ENCODE peak calls at places on chromosomes 1 and 21, in six cellular contexts. M is fibroblast of lung, Z is PC-3, C is breast epithelium, T is upper lobe of right lung, B is mesendoderm. Q is an unnamed sample. For H3K4me1, the result is how much of the 10 kb centered on the place peaks cover.

GRCh38 chr21:21236981-21237380 is 238.8 kb downstream of the NCAM2 start:
- DNase-seq in M (no peak), Z (no peak), C (no peak), T (no peak), B (no peak), Q (no peak)

GRCh38 chr21:39647476-39647875 is 34.7 kb downstream of the B3GALT5 start:
- DNase-seq in M (peak), Z (peak), C (no peak), T (no peak), B (peak), Q (no peak)

GRCh38 chr1:44354268-44354839 is 703 bp downstream of the ERI3 start:
- DNase-seq in M (peak), Z (peak), C (no peak), T (no peak), B (peak), Q (peak)

GRCh38 chr1:116409751-116410182 is 36.7 kb downstream of the ATP1A1 start:
- DNase-seq in M (no peak), Z (no peak), C (peak), T (no peak), B (peak), Q (no peak)

GRCh38 chr1:25103180-25103790 is 129.0 kb downstream of the SYF2 start:
- DNase-seq in M (no peak), Z (no peak), C (no peak), T (no peak), B (no peak), Q (no peak)

GRCh38 chr1:1116701-1117468 is 996 bp upstream of the C1orf159 start:
- DNase-seq in M (peak), Z (peak), C (no peak), T (peak), B (no peak), Q (no peak)

GRCh38 chr1:168693872-168694238 is 35.2 kb downstream of the DPT start:
- DNase-seq in M (peak), Z (no peak), C (no peak), T (no peak), B (peak), Q (no peak)

GRCh38 chr1:38489844-38490270 is 369.7 kb downstream of the RRAGC start:
- DNase-seq in M (no peak), Z (peak), C (no peak), T (no peak), B (peak), Q (peak)

GRCh38 chr1:66840929-66841328 is 39.9 kb upstream of the INSL5 start:
- DNase-seq in M (no peak), Z (no peak), C (no peak), T (no peak), B (no peak), Q (no peak)

GRCh38 chr1:6461538-6462411 is 4.2 kb downstream of the TNFRSF25 start:
- DNase-seq in M (no peak), Z (no peak), C (no peak), T (no peak), B (no peak), Q (no peak)

GRCh38 chr1:56106551-56107277 is 472.6 kb downstream of the PLPP3 start:
- DNase-seq in M (no peak), Z (no peak), C (no peak), T (no peak), B (no peak), Q (no peak)

GRCh38 chr1:93779540-93780121 is 98.0 kb upstream of the BCAR3 start:
- DNase-seq in M (peak), Z (peak), C (peak), T (no peak), B (peak), Q (peak)

GRCh38 chr1:7388488-7389185 is 382.5 kb upstream of the VAMP3 start:
- DNase-seq in M (peak), Z (peak), C (peak), T (no peak), B (no peak), Q (no peak)

GRCh38 chr21:41726970-41727783 is 39.7 kb downstream of the RIPK4 start:
- DNase-seq in M (peak), Z (peak), C (peak), T (no peak), B (peak), Q (peak)

GRCh38 chr1:94591791-94592565 is 50.4 kb upstream of the F3 start:
- DNase-seq in M (no peak), Z (no peak), C (no peak), T (no peak), B (no peak), Q (no peak)

GRCh38 chr1:19643113-19643512 is 998 bp upstream of the NBL1 start:
- DNase-seq in M (peak), Z (peak), C (no peak), T (peak), B (no peak), Q (no peak)

GRCh38 chr1:158248122-158248521 is 6.1 kb upstream of the CD1A start:
- DNase-seq in M (no peak), Z (no peak), C (no peak), T (no peak), B (no peak), Q (no peak)

GRCh38 chr1:6603424-6603850 is 768 bp upstream of the KLHL21 start:
- DNase-seq in M (peak), Z (peak), C (no peak), T (peak), B (no peak), Q (peak)

GRCh38 chr1:217087981-217088380 is 364.8 kb upstream of the ESRRG start:
- DNase-seq in M (no peak), Z (no peak), C (no peak), T (no peak), B (no peak), Q (peak)

GRCh38 chr1:78333426-78334012 is 157.3 kb upstream of the PTGFR start:
- DNase-seq in M (peak), Z (peak), C (no peak), T (no peak), B (peak), Q (peak)

GRCh38 chr1:63189677-63190076 is 132.7 kb upstream of the FOXD3 start:
- DNase-seq in M (no peak), Z (no peak), C (no peak), T (no peak), B (peak), Q (peak)

GRCh38 chr1:55640708-55641473 is 425.7 kb upstream of the USP24 start:
- DNase-seq in M (no peak), Z (no peak), C (peak), T (no peak), B (peak), Q (peak)

GRCh38 chr1:161069201-161069685 is 448 bp downstream of the ARHGAP30 start:
- DNase-seq in M (no peak), Z (no peak), C (no peak), T (no peak), B (no peak), Q (no peak)

GRCh38 chr1:168752171-168752570 is 23.2 kb upstream of the DPT start:
- DNase-seq in M (peak), Z (peak), C (no peak), T (no peak), B (no peak), Q (no peak)

GRCh38 chr1:245566952-245567351 is 412.2 kb downstream of the KIF26B start:
- DNase-seq in M (peak), Z (no peak), C (no peak), T (no peak), B (no peak), Q (peak)

GRCh38 chr1:21560916-21561638 is 51.9 kb downstream of the ALPL start:
- DNase-seq in M (no peak), Z (no peak), C (no peak), T (no peak), B (no peak), Q (no peak)

GRCh38 chr1:204445860-204446412 is 34.3 kb upstream of the PPP1R15B start:
- DNase-seq in M (no peak), Z (peak), C (no peak), T (peak), B (peak), Q (peak)

GRCh38 chr1:244762629-244763028 is 72.8 kb upstream of the COX20 start:
- DNase-seq in M (no peak), Z (no peak), C (no peak), T (no peak), B (no peak), Q (no peak)

DNA sequence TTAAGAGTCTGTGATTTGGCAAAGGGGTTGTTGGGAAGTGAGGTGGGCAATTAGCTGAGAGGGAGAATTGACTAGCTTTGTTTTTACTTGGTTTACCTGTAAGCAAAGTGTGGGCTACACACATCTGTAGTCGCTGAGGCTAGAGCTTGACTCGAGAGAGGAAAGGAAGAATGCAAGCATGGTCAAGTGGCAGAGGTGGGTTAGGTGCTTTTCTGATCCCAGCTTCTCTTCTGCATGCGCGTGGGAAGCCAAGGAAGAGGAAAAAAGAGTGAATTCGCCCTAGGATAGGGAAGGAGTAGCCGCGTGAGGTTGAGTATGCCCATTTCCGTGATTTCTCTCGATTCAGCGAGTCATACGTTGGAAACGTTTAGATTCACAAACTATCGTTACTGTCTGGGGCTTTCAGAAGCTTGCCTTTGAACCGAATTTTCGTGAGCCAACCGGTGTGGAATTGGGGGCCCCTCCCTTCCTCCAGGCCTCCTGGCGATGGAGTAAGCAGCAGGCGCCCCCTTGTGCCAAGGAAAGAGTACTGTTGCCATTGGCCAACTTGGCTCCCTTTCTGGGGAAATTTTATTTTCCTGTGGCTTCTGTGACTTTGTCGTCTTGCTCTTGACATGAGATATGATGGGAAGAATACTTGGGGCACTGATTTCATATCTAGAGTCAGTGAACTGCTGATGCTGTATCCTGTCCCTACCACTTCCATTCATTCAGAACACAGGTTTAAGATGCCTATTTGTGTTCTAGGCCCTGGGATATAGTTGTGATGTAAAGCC is 1.3 kb downstream of the PIGV start:
- DNase-seq in M (peak), Z (peak), C (peak), T (peak), B (peak), Q (peak)
- H3K4me1 ChIP-seq in M (under half), Z (under half), C (under half), T (under half), B (under half), Q (under half)

DNA sequence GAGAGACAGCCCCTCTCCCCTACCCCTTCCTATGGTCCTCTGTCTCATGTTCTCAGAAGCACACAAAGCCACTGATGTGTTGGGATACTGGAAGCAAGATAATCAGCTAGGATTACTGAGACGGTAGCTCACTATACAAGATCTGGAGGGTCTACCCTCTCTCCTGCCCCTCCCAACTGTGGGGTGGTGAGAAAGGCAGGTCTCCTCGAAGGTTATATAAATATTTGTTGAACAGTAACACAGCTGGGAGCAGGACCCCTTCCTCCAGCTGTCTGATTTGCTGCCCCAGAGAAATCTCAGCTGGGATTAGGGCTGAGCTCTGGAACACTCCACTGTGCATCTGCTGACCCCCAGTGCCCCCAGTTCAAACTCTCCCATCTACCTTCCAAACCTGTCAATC is 94.2 kb upstream of the IPO9 start:
- DNase-seq in M (no peak), Z (no peak), C (no peak), T (no peak), B (no peak), Q (no peak)
- H3K4me1 ChIP-seq in M (under half), Z (under half), C (under half), T (under half), B (under half), Q (half or more)

DNA sequence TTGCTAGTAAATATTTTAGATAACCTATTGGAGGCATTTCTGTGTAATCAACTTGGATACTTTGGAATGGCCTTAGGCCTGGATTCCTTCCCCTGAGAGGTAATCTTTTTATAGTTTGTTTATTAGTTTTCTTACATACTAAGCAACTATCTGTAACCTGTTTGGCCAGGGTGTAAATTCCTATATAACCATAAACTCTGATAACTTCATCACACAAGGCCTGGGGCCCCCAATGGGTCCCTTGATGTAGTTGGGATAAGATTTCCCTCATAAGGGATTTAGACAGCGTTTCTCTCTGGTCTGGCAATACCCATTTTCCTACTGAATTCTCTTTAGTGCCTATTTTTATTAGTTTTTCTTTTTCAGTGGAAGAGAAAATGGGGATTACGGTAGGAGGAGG is 7.5 kb upstream of the AADACL3 start:
- DNase-seq in M (no peak), Z (no peak), C (no peak), T (no peak), B (no peak), Q (no peak)
- H3K4me1 ChIP-seq in M (under half), Z (under half), C (under half), T (under half), B (under half), Q (under half)

DNA sequence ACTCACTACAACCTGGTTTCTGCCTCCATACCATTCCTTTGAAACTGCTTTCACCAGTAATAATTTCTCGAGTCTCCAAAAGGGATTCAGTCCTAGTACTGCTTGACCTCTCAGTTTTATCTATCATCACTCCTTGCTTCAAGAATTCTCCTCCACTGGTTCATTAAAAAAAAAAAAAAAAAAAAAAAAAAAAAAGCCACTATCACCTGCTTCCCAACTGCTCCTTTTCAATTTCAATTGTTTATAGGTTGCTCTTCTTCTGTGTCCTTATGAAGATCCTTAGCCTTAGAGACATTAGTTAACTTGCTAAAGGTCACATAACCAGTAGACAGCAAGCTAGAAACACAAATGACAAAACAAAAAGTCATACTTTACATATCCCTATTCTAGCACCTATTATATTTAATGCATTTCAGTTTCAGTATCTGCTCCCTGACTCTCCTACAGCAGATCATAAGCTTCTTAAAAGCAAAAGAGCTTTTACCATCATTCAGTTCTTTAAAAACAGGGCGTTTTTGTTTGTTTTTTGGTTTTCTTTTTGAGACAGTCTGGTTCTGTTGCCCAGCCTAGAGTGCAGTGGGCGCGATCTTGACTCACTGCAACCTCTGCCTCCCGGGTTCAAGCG is 7.1 kb downstream of the NRDC start:
- DNase-seq in M (no peak), Z (no peak), C (no peak), T (no peak), B (no peak), Q (no peak)
- H3K4me1 ChIP-seq in M (under half), Z (under half), C (under half), T (under half), B (under half), Q (under half)

GRCh38 chr1:64471724-64472276 is 1.9 kb downstream of the CACHD1 start:
- DNase-seq in M (peak), Z (no peak), C (no peak), T (no peak), B (peak), Q (no peak)
- H3K4me1 ChIP-seq in M (under half), Z (under half), C (under half), T (under half), B (under half), Q (under half)

GRCh38 chr1:9332513-9333143 is 39.9 kb downstream of the SPSB1 start:
- DNase-seq in M (no peak), Z (no peak), C (no peak), T (no peak), B (no peak), Q (no peak)

GRCh38 chr1:9328201-9328600 is 35.5 kb downstream of the SPSB1 start:
- DNase-seq in M (no peak), Z (no peak), C (no peak), T (no peak), B (no peak), Q (no peak)

GRCh38 chr1:9328681-9329080 is 36.0 kb downstream of the SPSB1 start:
- DNase-seq in M (no peak), Z (no peak), C (no peak), T (no peak), B (no peak), Q (no peak)

GRCh38 chr1:9331558-9332346 is 39.1 kb downstream of the SPSB1 start:
- DNase-seq in M (peak), Z (no peak), C (no peak), T (no peak), B (no peak), Q (no peak)

DNA sequence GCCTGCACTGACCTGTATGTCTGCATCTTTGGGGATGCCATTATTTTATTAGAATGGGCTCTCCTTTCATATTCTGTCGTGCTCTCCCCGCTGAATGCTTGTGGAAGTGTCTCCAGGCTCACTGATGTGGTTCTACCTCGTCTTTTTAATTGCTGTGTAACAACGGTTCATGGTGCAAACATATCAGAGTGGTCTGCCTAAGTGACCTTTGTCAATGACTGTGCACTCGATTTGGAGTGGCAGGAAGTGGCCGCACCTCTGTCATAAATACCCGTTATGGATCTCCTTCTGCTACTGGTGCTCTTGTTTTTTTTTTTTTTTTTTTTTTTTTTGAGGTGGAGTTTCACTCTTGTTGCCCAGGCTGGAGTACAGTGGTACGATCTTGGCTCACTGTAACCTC is 38.3 kb downstream of the SPSB1 start:
- DNase-seq in M (no peak), Z (no peak), C (no peak), T (no peak), B (no peak), Q (no peak)
- H3K4me1 ChIP-seq in M (under half), Z (under half), C (under half), T (under half), B (under half), Q (under half)

Q was measured in cardiac muscle cell.